ENCODE peak calls at places on chromosomes 5 and 9, in eight cellular contexts. Q is CD4-positive, alpha-beta T cell; W is heart right ventricle; V is HuH-7; X is stromal cell of bone marrow; D is omental fat pad; F is left cardiac atrium; E is progenitor cell of endocrine pancreas. A is an unnamed sample.

GRCh38 chr9:124149992-124150391 is 107.8 kb upstream of the NEK6 start:
- DNase-seq in D (no peak), Q (no peak), E (no peak), W (no peak), X (no peak), V (peak; percentile 36), F (no peak), A (no peak)

GRCh38 chr9:21945606-21946005 is 48.6 kb downstream of the CDKN2A start:
- DNase-seq in D (no peak), X (no peak), W (no peak), V (no peak), F (no peak), E (no peak), Q (no peak), A (no peak)

GRCh38 chr9:86354882-86355399 is 731 bp upstream of the TUT7 start:
- DNase-seq in X (no peak), F (no peak), W (no peak), Q (no peak), E (no peak), D (peak; percentile 26), V (peak; percentile 30), A (no peak)

GRCh38 chr5:150302301-150303069 is at the start of gene ARSI:
- DNase-seq in Q (no peak), E (no peak), D (no peak), X (peak; percentile 43), F (peak; percentile 55), W (peak; percentile 39), V (peak; percentile 77), A (no peak)

GRCh38 chr9:120855827-120856636 is 13.3 kb upstream of the PSMD5 start:
- DNase-seq in F (no peak), Q (no peak), V (no peak), D (no peak), X (no peak), W (no peak), E (no peak), A (no peak)

GRCh38 chr5:89816038-89816437 is 593.5 kb downstream of the CETN3 start:
- DNase-seq in X (peak; percentile 0), V (no peak), D (no peak), F (no peak), E (no peak), Q (no peak), W (no peak), A (no peak)

GRCh38 chr9:87682085-87682484 is 43.8 kb upstream of the CTSL start:
- DNase-seq in Q (no peak), X (no peak), W (no peak), V (no peak), F (no peak), E (no peak), D (no peak), A (no peak)

GRCh38 chr5:133337795-133338445 is 274.4 kb downstream of the FSTL4 start:
- DNase-seq in V (no peak), X (no peak), F (no peak), D (no peak), W (no peak), E (no peak), Q (no peak), A (no peak)

GRCh38 chr5:31036407-31036806 is 157.1 kb upstream of the CDH6 start:
- DNase-seq in W (no peak), E (no peak), V (no peak), Q (no peak), D (no peak), X (peak; percentile 16), F (no peak), A (no peak)

GRCh38 chr5:81145329-81145728 is 87.8 kb upstream of the CKMT2 start:
- DNase-seq in E (no peak), X (no peak), F (no peak), D (no peak), Q (no peak), V (no peak), W (no peak), A (no peak)

GRCh38 chr9:6929428-6929827 is 171.7 kb downstream of the KDM4C start:
- DNase-seq in F (no peak), Q (no peak), X (no peak), W (no peak), V (no peak), E (no peak), D (no peak), A (no peak)

GRCh38 chr5:65809817-65810531 is 88.0 kb downstream of the NLN start:
- DNase-seq in X (peak; percentile 29), W (peak; percentile 56), Q (no peak), V (no peak), F (peak; percentile 80), E (no peak), D (no peak), A (no peak)

GRCh38 chr9:135080286-135081263 is 6.9 kb upstream of the OLFM1 start:
- DNase-seq in D (no peak), E (no peak), F (no peak), X (no peak), V (no peak), W (no peak), Q (no peak), A (no peak)

GRCh38 chr9:38074441-38074943 is 5.5 kb upstream of the SHB start:
- DNase-seq in V (no peak), X (no peak), W (no peak), D (no peak), E (no peak), Q (no peak), F (no peak), A (no peak)

GRCh38 chr5:107169871-107170270 is 500.9 kb downstream of the EFNA5 start:
- DNase-seq in X (no peak), D (no peak), W (no peak), V (no peak), F (no peak), E (no peak), Q (no peak), A (no peak)

GRCh38 chr9:2340046-2340760 is 281.4 kb upstream of the VLDLR start:
- DNase-seq in Q (no peak), X (no peak), D (no peak), V (no peak), E (no peak), W (no peak), F (no peak), A (no peak)

GRCh38 chr5:95962785-95963184 is 1.1 kb upstream of the ELL2 start:
- DNase-seq in E (no peak), V (no peak), W (no peak), Q (no peak), D (no peak), F (peak; percentile 29), X (no peak), A (no peak)

GRCh38 chr5:57779383-57780223 is 297.0 kb upstream of the ACTBL2 start:
- DNase-seq in X (no peak), E (no peak), W (no peak), D (no peak), Q (no peak), F (no peak), V (no peak), A (no peak)

GRCh38 chr5:115549154-115549553 is 4.6 kb upstream of the FEM1C start:
- DNase-seq in Q (no peak), V (no peak), W (no peak), X (no peak), D (no peak), E (no peak), F (no peak), A (no peak)

GRCh38 chr5:170451764-170452365 is 52.0 kb upstream of the KCNIP1 start:
- DNase-seq in D (peak; percentile 37), W (no peak), Q (no peak), X (peak; percentile 47), V (no peak), E (no peak), F (no peak), A (no peak)

GRCh38 chr5:74468421-74468820 is 172.1 kb downstream of the ENC1 start:
- DNase-seq in Q (no peak), F (no peak), W (no peak), D (no peak), X (no peak), V (no peak), E (no peak), A (no peak)

GRCh38 chr9:22813520-22813919 is 366.9 kb downstream of the DMRTA1 start:
- DNase-seq in F (no peak), Q (no peak), W (no peak), X (peak; percentile 21), V (peak; percentile 1), D (no peak), E (no peak), A (no peak)

GRCh38 chr5:179342577-179342976 is 2.7 kb downstream of the ADAMTS2 start:
- DNase-seq in D (no peak), W (no peak), Q (no peak), E (no peak), F (peak; percentile 40), V (no peak), X (peak; percentile 73), A (no peak)

A was measured in effector memory CD8-positive, alpha-beta T cell.